ENCODE peak calls at places on chromosomes 4 and X, in five cellular contexts. H is stomach, M is Caco-2, Q is lower leg skin, R is neural progenitor cell. A is an unnamed sample.

GRCh38 chrX:47723689-47724088 is 64.7 kb upstream of the UXT start:
- DNase-seq in R (peak), M (no peak), H (no peak), Q (no peak), A (no peak)

GRCh38 chr4:16418814-16419213 is 192.5 kb upstream of the TAPT1 start:
- DNase-seq in R (no peak), H (no peak), Q (no peak), M (no peak), A (no peak)

GRCh38 chr4:6732441-6733357 is 16.7 kb downstream of the BLOC1S4 start:
- DNase-seq in R (no peak), Q (no peak), M (no peak), H (peak), A (no peak)

GRCh38 chr4:3767569-3768288 is 1.5 kb downstream of the ADRA2C start:
- DNase-seq in R (peak), H (no peak), Q (no peak), M (peak), A (no peak)

GRCh38 chr4:123856689-123857545 is 460.3 kb downstream of the SPRY1 start:
- DNase-seq in M (peak), Q (peak), R (peak), H (peak), A (no peak)

GRCh38 chr4:174156239-174156826 is 127.1 kb downstream of the FBXO8 start:
- DNase-seq in H (no peak), R (peak), M (peak), Q (no peak), A (no peak)

GRCh38 chrX:119093991-119094741 is 21.4 kb downstream of the CT47C1 start:
- DNase-seq in M (no peak), H (no peak), Q (no peak), R (no peak), A (no peak)

GRCh38 chr4:165838575-165838974 is 34.5 kb upstream of the TLL1 start:
- DNase-seq in M (no peak), R (no peak), H (no peak), Q (no peak), A (no peak)

GRCh38 chr4:13531609-13531998 is 12.7 kb downstream of the NKX3-2 start:
- DNase-seq in Q (no peak), R (no peak), M (no peak), H (no peak), A (no peak)

GRCh38 chr4:150078041-150078995 is at the start of gene DCLK2:
- DNase-seq in M (peak), H (peak), R (peak), Q (peak), A (peak)

GRCh38 chrX:41759817-41760216 is 35.8 kb downstream of the GPR82 start:
- DNase-seq in R (peak), Q (no peak), H (no peak), M (peak), A (no peak)

GRCh38 chrX:56233682-56234081 is 1.5 kb downstream of the KLF8 start:
- DNase-seq in M (no peak), Q (peak), R (peak), H (no peak), A (no peak)

GRCh38 chr4:162265802-162266201 is 102.0 kb upstream of the FSTL5 start:
- DNase-seq in Q (no peak), H (no peak), M (no peak), R (no peak), A (no peak)

DNA sequence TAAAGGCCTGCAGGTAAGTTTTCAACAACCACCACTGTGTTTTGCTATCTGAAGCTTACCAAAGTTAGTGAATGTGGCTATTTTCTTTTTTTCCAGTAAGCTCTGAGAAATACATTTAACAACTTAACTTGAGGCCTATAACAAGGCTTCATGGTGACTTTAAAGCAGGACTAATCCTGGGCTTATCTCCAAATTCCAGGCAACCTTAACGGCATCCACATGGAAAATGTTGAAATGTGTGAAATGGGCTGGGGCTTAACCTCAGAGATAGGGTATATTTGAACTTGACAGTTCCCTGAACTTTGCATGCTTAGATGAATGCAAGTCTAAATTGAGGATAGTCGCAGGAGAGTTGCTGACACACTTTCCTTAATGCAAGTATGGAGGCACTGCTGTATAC is 539.1 kb downstream of the GALNTL6 start:
- DNase-seq in R (no peak), M (no peak), H (no peak), Q (no peak), A (no peak)
- TF ChIP-seq CTCF in R (no peak), M (no peak), H (no peak), Q (no peak), A (no peak)

GRCh38 chr4:155514628-155515027 is 137.9 kb upstream of the MAP9 start:
- DNase-seq in R (no peak), Q (no peak), M (no peak), H (no peak), A (no peak)
- TF ChIP-seq CTCF in R (no peak), Q (no peak), M (no peak), H (no peak), A (no peak)

GRCh38 chrX:48891402-48892288 is 5.9 kb downstream of the TIMM17B start:
- DNase-seq in R (peak), H (peak), M (peak), Q (peak), A (peak)
- TF ChIP-seq CTCF in R (peak), H (no peak), M (peak), Q (no peak), A (peak)

DNA sequence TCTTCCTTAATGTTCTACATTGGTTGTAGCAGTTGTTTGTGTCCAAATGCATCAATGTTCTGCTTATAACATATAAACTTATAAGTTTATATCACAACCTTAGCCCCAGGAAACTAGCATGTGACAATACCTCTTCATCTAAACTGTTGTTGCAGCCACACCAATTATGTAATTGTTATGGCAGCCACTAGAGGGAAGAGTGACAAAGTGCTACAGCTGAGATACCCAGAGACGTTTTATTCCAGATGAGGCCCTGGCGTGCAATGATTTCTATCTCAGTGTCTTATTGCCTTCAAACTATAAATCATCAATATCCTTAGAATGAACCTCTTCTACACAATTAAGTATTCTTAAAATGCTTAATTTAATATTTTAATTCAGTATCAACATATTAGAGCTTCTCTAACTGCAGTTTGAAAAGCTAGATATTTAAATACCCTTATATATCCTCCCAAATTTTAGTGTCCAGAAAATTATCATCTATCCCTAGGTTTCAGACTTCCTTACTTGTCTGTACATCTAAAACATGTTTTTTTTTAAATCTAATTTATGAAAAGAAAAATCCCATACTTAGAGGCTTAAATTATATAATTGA is 171.6 kb downstream of the PCDH10 start:
- DNase-seq in M (peak), H (no peak), Q (no peak), R (peak), A (no peak)
- TF ChIP-seq CTCF in M (peak), H (no peak), Q (no peak), R (peak), A (peak)

GRCh38 chrX:65685112-65685511 is 17.7 kb downstream of the MSN start:
- DNase-seq in R (no peak), M (no peak), Q (no peak), H (no peak), A (no peak)
- TF ChIP-seq CTCF in R (no peak), M (no peak), Q (no peak), H (no peak), A (no peak)